ENCODE peak calls at places on chromosomes 12 and 14, in eight cellular contexts. U, W, Y, V, G, O, I and T are unnamed samples.

GRCh38 chr14:89033756-89034155 is 209.3 kb downstream of the TTC8 start:
- DNase-seq in I (no peak), G (no peak), W (no peak), O (no peak), U (no peak), V (no peak), Y (no peak), T (no peak)

GRCh38 chr14:51776102-51776894 is 84.1 kb upstream of the GNG2 start:
- DNase-seq in Y (peak; percentile 86), W (peak; percentile 46), I (peak; percentile 82), V (peak; percentile 78), O (peak; percentile 38), U (no peak), G (peak; percentile 14), T (peak; percentile 91)

GRCh38 chr14:91065266-91065665 is 4.8 kb upstream of the RPS6KA5 start:
- DNase-seq in I (no peak), V (no peak), Y (no peak), U (no peak), O (peak; percentile 60), G (no peak), W (no peak), T (no peak)

GRCh38 chr12:62785941-62786559 is 148.9 kb downstream of the PPM1H start:
- DNase-seq in V (no peak), Y (peak; percentile 92), G (peak; percentile 95), I (peak; percentile 73), U (no peak), W (peak; percentile 73), O (no peak), T (no peak)

GRCh38 chr14:50366115-50366514 is 30.6 kb downstream of the CDKL1 start:
- DNase-seq in G (no peak), U (no peak), I (no peak), W (no peak), V (no peak), Y (no peak), O (no peak), T (no peak)

GRCh38 chr12:14399871-14400270 is 34.4 kb downstream of the ATF7IP start:
- DNase-seq in G (peak; percentile 55), O (no peak), I (no peak), Y (peak; percentile 37), W (no peak), U (no peak), V (no peak), T (no peak)

GRCh38 chr12:107670999-107671643 is 14.5 kb upstream of the PWP1 start:
- DNase-seq in W (no peak), Y (peak; percentile 22), I (peak; percentile 27), G (no peak), O (no peak), V (peak; percentile 19), U (no peak), T (peak; percentile 75)

GRCh38 chr12:104467346-104467837 is 10.6 kb downstream of the CHST11 start:
- DNase-seq in I (no peak), V (no peak), O (no peak), Y (no peak), W (no peak), U (no peak), G (no peak), T (no peak)

GRCh38 chr14:90698379-90698869 is 117.8 kb downstream of the TTC7B start:
- DNase-seq in Y (peak; percentile 87), W (peak; percentile 75), O (no peak), U (no peak), V (peak; percentile 64), I (peak; percentile 68), G (peak; percentile 35), T (no peak)

GRCh38 chr14:24372701-24373416 is 4.9 kb downstream of the NFATC4 start:
- DNase-seq in G (no peak), I (no peak), V (no peak), Y (peak; percentile 69), U (no peak), W (peak; percentile 73), O (no peak), T (no peak)

GRCh38 chr12:62379723-62380045 is 86.9 kb upstream of the MON2 start:
- DNase-seq in V (no peak), U (no peak), O (no peak), W (no peak), Y (no peak), I (no peak), G (no peak), T (no peak)

GRCh38 chr12:3655331-3655900 is 97.5 kb downstream of the CRACR2A start:
- DNase-seq in G (no peak), U (no peak), I (no peak), W (no peak), O (no peak), Y (peak; percentile 17), V (peak; percentile 57), T (peak; percentile 81)

GRCh38 chr12:24478254-24478653 is 470.6 kb downstream of the BCAT1 start:
- DNase-seq in I (no peak), V (no peak), Y (no peak), U (no peak), W (no peak), O (no peak), G (no peak), T (no peak)

GRCh38 chr14:99707420-99707819 is 23.3 kb downstream of the CYP46A1 start:
- DNase-seq in U (no peak), I (no peak), W (no peak), G (no peak), O (peak; percentile 8), Y (no peak), V (no peak), T (peak; percentile 22)

GRCh38 chr14:20454359-20454644 is 310 bp downstream of the OSGEP start:
- DNase-seq in V (no peak), U (peak; percentile 68), W (no peak), G (no peak), I (peak; percentile 91), Y (no peak), O (peak; percentile 74), T (no peak)

GRCh38 chr12:133204264-133204603 is 22.9 kb downstream of the ZNF268 start:
- DNase-seq in I (no peak), Y (no peak), U (no peak), W (no peak), G (no peak), V (no peak), O (no peak), T (no peak)

GRCh38 chr12:87155616-87156015 is 873.6 kb downstream of the C12orf50 start:
- DNase-seq in Y (peak; percentile 84), W (no peak), U (no peak), V (no peak), O (no peak), G (no peak), I (peak; percentile 75), T (no peak)

GRCh38 chr12:11508699-11509098 is 113.3 kb upstream of the PRB2 start:
- DNase-seq in U (no peak), W (no peak), G (peak; percentile 57), V (no peak), O (no peak), Y (no peak), I (peak; percentile 41), T (no peak)

GRCh38 chr12:106585237-106585834 is 2.5 kb downstream of the RFX4 start:
- DNase-seq in V (no peak), G (no peak), O (no peak), Y (no peak), U (no peak), I (peak; percentile 2), W (no peak), T (peak; percentile 70)
- H3K4me3 ChIP-seq in V (peak overlapping the region; percentile 13), G (no peak overlapping the region), O (peak overlapping the region; percentile 56), Y (no peak overlapping the region), U (no peak overlapping the region), I (no peak overlapping the region), W (peak overlapping the region; percentile 19), T (peak overlapping the region; percentile 49)

DNA sequence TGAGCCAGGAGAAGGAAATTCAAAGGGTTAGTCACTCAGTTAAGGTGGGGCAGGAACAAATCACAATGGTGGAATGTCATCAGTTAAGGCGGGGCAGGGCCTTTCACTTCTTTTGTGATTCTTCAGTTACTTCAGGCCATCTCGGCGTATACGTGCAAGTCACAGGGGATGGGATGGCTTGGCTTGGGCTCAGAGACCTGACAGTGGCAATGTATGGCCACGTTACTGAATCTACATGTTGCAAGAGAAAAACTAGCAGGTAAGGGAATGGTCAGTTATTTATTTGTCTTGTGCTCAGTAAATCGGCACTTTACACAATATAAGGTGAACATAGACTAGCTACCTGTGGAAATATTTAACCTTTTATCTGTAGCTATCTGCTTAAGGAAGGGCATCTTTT is 11.9 kb downstream of the SLCO1B3 start:
- DNase-seq in O (no peak), U (no peak), G (no peak), Y (no peak), W (no peak), I (no peak), V (no peak), T (no peak)
- H3K4me3 ChIP-seq in O (no peak overlapping the region), U (no peak overlapping the region), G (no peak overlapping the region), Y (no peak overlapping the region), W (no peak overlapping the region), I (no peak overlapping the region), V (no peak overlapping the region), T (no peak overlapping the region)

DNA sequence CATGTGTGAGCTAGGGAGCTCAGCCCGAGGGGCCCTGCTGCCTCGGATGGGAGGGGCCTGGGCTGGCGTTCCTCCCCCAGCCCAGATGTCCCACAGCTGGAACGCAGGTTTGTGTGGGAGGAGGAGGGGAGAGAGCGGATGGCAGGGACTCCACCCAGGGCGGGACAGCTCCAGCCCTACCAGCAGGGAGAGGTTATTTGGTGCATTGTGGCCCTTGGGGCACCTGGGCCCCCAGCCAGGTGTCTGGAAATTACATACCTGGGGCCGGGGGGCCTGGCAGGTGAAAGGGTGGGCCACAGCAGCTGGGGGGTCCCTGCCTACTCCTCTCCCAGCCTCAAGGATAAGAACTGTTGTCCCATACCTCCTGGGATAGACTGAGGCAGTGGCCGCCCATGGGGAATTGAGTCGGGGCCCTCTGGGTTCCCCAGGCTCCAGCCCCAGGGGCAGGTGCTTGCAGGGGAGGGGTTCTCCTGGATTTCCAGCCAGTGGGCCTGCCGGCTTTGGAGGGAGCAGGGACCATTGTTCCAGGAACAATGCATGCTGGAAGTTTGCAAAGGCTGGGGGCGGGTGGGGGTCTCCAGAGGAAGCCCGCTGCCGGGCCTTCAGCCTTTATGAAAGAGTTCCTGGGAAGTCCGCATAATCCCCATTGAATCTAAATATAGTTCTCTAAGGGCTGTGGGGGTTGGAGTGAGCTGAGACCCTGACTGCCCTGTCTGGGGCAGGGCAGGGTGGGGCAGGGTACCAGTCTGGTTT is 1.2 kb downstream of the KIF26A start:
- DNase-seq in V (peak; percentile 3), G (no peak), O (no peak), I (no peak), Y (no peak), W (peak; percentile 57), U (no peak), T (peak; percentile 85)
- H3K4me3 ChIP-seq in V (peak overlapping the region; percentile 68), G (no peak overlapping the region), O (peak overlapping the region; percentile 83), I (no peak overlapping the region), Y (no peak overlapping the region), W (peak overlapping the region; percentile 68), U (no peak overlapping the region), T (peak overlapping the region; percentile 70)

GRCh38 chr12:120718055-120718454 is 7.6 kb upstream of the ACADS start:
- DNase-seq in O (no peak), G (no peak), V (no peak), I (no peak), Y (no peak), U (no peak), W (no peak), T (no peak)

GRCh38 chr12:120720234-120720968 is 5.2 kb upstream of the ACADS start:
- DNase-seq in I (peak; percentile 90), Y (peak; percentile 85), W (no peak), G (no peak), V (no peak), U (no peak), O (no peak), T (no peak)

GRCh38 chr12:120720972-120721801 is 4.4 kb upstream of the ACADS start:
- DNase-seq in I (no peak), W (no peak), G (no peak), U (no peak), O (no peak), V (no peak), Y (no peak), T (no peak)

GRCh38 chr12:120719072-120719471 is 6.6 kb upstream of the ACADS start:
- DNase-seq in G (no peak), O (no peak), U (no peak), Y (no peak), I (no peak), W (no peak), V (no peak), T (no peak)

GRCh38 chr12:120719496-120720233 is 6.0 kb upstream of the ACADS start:
- DNase-seq in I (no peak), Y (peak; percentile 18), U (no peak), G (no peak), O (no peak), W (no peak), V (no peak), T (no peak)
- H3K4me3 ChIP-seq in I (no peak overlapping the region), Y (no peak overlapping the region), U (no peak overlapping the region), G (no peak overlapping the region), O (no peak overlapping the region), W (no peak overlapping the region), V (no peak overlapping the region), T (no peak overlapping the region)